ENCODE peak calls at places on chromosome 11, in nine cellular contexts. L is transverse colon, C is breast epithelium, Y is vagina, G is body of pancreas, F is esophagus muscularis mucosa, U is heart right ventricle, A is A673, V is tibial artery. R is an unnamed sample.

GRCh38 chr11:10931761-10932700 is 74.2 kb upstream of the ZBED5 start:
- DNase-seq in L (peak), C (peak), Y (no peak), G (no peak), F (peak), U (peak), A (no peak), V (peak), R (peak)

GRCh38 chr11:122656073-122656630 is 630 bp downstream of the UBASH3B start:
- DNase-seq in L (peak), C (peak), Y (no peak), G (peak), F (no peak), U (peak), A (peak), V (peak), R (no peak)

GRCh38 chr11:1297011-1297575 is 12.3 kb downstream of the TOLLIP start:
- DNase-seq in L (no peak), C (peak), Y (no peak), G (peak), F (no peak), U (no peak), A (no peak), V (no peak), R (no peak)

GRCh38 chr11:117970400-117971024 is 15.7 kb upstream of the IL10RA start:
- DNase-seq in L (peak), C (no peak), Y (no peak), G (no peak), F (peak), U (no peak), A (no peak), V (peak), R (peak)

GRCh38 chr11:69317401-69318092 is 23.6 kb downstream of the MYEOV start:
- DNase-seq in L (no peak), C (no peak), Y (no peak), G (no peak), F (no peak), U (no peak), A (peak), V (no peak), R (peak)

GRCh38 chr11:129636926-129637325 is 178.7 kb upstream of the TMEM45B start:
- DNase-seq in L (no peak), C (no peak), Y (no peak), G (no peak), F (no peak), U (no peak), A (no peak), V (no peak), R (no peak)

GRCh38 chr11:70456921-70457532 is 58.7 kb downstream of the CTTN start:
- DNase-seq in L (no peak), C (no peak), Y (no peak), G (no peak), F (no peak), U (no peak), A (peak), V (no peak), R (peak)

GRCh38 chr11:8058216-8058615 is 22.8 kb upstream of the TUB start:
- DNase-seq in L (no peak), C (no peak), Y (no peak), G (no peak), F (no peak), U (no peak), A (no peak), V (no peak), R (no peak)

GRCh38 chr11:37040921-37041320 is 442.9 kb upstream of the RAG2 start:
- DNase-seq in L (no peak), C (no peak), Y (no peak), G (no peak), F (no peak), U (no peak), A (no peak), V (no peak), R (no peak)

GRCh38 chr11:78562398-78562797 is 12.3 kb downstream of the NARS2 start:
- DNase-seq in L (no peak), C (no peak), Y (no peak), G (no peak), F (no peak), U (no peak), A (peak), V (no peak), R (no peak)

GRCh38 chr11:14974723-14975587 is 2.8 kb upstream of the CALCA start:
- DNase-seq in L (peak), C (no peak), Y (no peak), G (peak), F (no peak), U (peak), A (no peak), V (no peak), R (peak)

GRCh38 chr11:123653997-123654565 is 343 bp downstream of the SCN3B start:
- DNase-seq in L (peak), C (peak), Y (no peak), G (peak), F (no peak), U (peak), A (peak), V (peak), R (peak)

GRCh38 chr11:95279921-95280861 is 49.2 kb upstream of the SESN3 start:
- DNase-seq in L (no peak), C (no peak), Y (no peak), G (peak), F (no peak), U (no peak), A (no peak), V (no peak), R (no peak)

GRCh38 chr11:108466405-108466804 is 924 bp downstream of the C11orf65 start:
- DNase-seq in L (peak), C (no peak), Y (no peak), G (no peak), F (no peak), U (no peak), A (no peak), V (no peak), R (no peak)

GRCh38 chr11:92703431-92703830 is 266.0 kb upstream of the MTNR1B start:
- DNase-seq in L (no peak), C (no peak), Y (no peak), G (peak), F (no peak), U (no peak), A (no peak), V (no peak), R (peak)

GRCh38 chr11:10727259-10727851 is 23.7 kb upstream of the CTR9 start:
- DNase-seq in L (no peak), C (no peak), Y (no peak), G (no peak), F (no peak), U (no peak), A (peak), V (no peak), R (no peak)

GRCh38 chr11:10606536-10607208 is 38.2 kb upstream of the LYVE1 start:
- DNase-seq in L (no peak), C (no peak), Y (no peak), G (no peak), F (peak), U (no peak), A (no peak), V (no peak), R (peak)

GRCh38 chr11:121372671-121373429 is 79.3 kb upstream of the SORL1 start:
- DNase-seq in L (no peak), C (no peak), Y (no peak), G (no peak), F (no peak), U (no peak), A (no peak), V (no peak), R (no peak)

GRCh38 chr11:34730544-34731295 is 109.8 kb downstream of the EHF start:
- DNase-seq in L (no peak), C (no peak), Y (no peak), G (no peak), F (no peak), U (no peak), A (no peak), V (no peak), R (no peak)

GRCh38 chr11:57094206-57094940 is 87.4 kb upstream of the LRRC55 start:
- DNase-seq in L (no peak), C (no peak), Y (no peak), G (no peak), F (no peak), U (no peak), A (no peak), V (no peak), R (peak)

GRCh38 chr11:1812801-1813200 is 22.0 kb upstream of the SYT8 start:
- DNase-seq in L (no peak), C (no peak), Y (no peak), G (no peak), F (no peak), U (no peak), A (no peak), V (no peak), R (no peak)

GRCh38 chr11:47071871-47072270 is 104.8 kb downstream of the ARFGAP2 start:
- DNase-seq in L (no peak), C (no peak), Y (no peak), G (no peak), F (no peak), U (no peak), A (no peak), V (no peak), R (no peak)

GRCh38 chr11:121722431-121723256 is 269.9 kb upstream of the SORL1-AS1 start:
- DNase-seq in L (peak), C (peak), Y (no peak), G (peak), F (peak), U (peak), A (peak), V (peak), R (peak)

GRCh38 chr11:71218789-71219499 is 33.4 kb downstream of the SHANK2 start:
- DNase-seq in L (no peak), C (no peak), Y (no peak), G (no peak), F (no peak), U (no peak), A (no peak), V (peak), R (no peak)

GRCh38 chr11:120108154-120108784 is 29.6 kb downstream of the TRIM29 start:
- DNase-seq in L (peak), C (peak), Y (no peak), G (peak), F (no peak), U (peak), A (peak), V (peak), R (peak)

GRCh38 chr11:11413776-11414175 is 60.7 kb upstream of the CSNK2A3 start:
- DNase-seq in L (no peak), C (no peak), Y (no peak), G (no peak), F (no peak), U (no peak), A (no peak), V (no peak), R (no peak)

GRCh38 chr11:75815345-75815983 is 454 bp downstream of the UVRAG start:
- DNase-seq in L (peak), C (peak), Y (no peak), G (no peak), F (no peak), U (peak), A (peak), V (peak), R (peak)

GRCh38 chr11:120125005-120125404 is 12.9 kb downstream of the TRIM29 start:
- DNase-seq in L (peak), C (peak), Y (no peak), G (no peak), F (no peak), U (no peak), A (no peak), V (peak), R (peak)

GRCh38 chr11:10575999-10576398 is 7.5 kb upstream of the LYVE1 start:
- DNase-seq in L (no peak), C (no peak), Y (no peak), G (no peak), F (no peak), U (no peak), A (no peak), V (no peak), R (no peak)

GRCh38 chr11:29159552-29160465 is 857.0 kb downstream of the KCNA4 start:
- DNase-seq in L (peak), C (no peak), Y (no peak), G (peak), F (no peak), U (no peak), A (peak), V (no peak), R (peak)

GRCh38 chr11:33696411-33696810 is 4.2 kb downstream of the C11orf91 start:
- DNase-seq in L (no peak), C (no peak), Y (no peak), G (peak), F (no peak), U (no peak), A (no peak), V (no peak), R (no peak)

GRCh38 chr11:66373261-66373660 is 1.7 kb upstream of the SLC29A2 start:
- DNase-seq in L (no peak), C (no peak), Y (no peak), G (no peak), F (no peak), U (peak), A (no peak), V (no peak), R (no peak)

GRCh38 chr11:69062873-69063665 is 14.3 kb downstream of the TPCN2 start:
- DNase-seq in L (no peak), C (no peak), Y (no peak), G (no peak), F (no peak), U (peak), A (no peak), V (no peak), R (no peak)

GRCh38 chr11:92892769-92893168 is 76.7 kb upstream of the MTNR1B start:
- DNase-seq in L (no peak), C (no peak), Y (no peak), G (no peak), F (no peak), U (no peak), A (no peak), V (no peak), R (no peak)

GRCh38 chr11:100152751-100153150 is 534.3 kb upstream of the ARHGAP42 start:
- DNase-seq in L (no peak), C (no peak), Y (no peak), G (no peak), F (no peak), U (no peak), A (peak), V (no peak), R (no peak)

DNA sequence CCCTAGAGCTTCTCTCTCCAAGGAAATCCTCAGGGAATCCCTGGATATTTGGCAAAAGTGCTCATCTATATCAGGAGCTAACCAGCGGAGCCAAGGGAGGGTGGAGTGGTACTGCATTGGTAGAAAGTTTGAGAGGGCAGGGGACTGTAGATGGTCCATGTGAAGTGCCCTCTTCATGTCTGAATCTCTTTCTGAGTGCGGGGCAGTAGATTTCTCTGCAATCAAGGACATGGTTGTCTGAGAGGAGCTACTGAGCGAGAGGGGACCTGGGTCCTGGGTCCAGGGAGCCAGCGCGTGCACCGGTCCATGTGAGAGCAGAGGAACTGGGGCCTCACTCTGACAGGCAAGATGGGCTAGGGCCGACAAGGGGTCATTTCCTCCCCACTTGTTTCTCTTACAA is 716 bp downstream of the DIXDC1 start:
- DNase-seq in L (no peak), C (no peak), Y (no peak), G (no peak), F (no peak), U (no peak), A (no peak), V (no peak), R (no peak)
- H3K4me3 ChIP-seq in L (peak), C (peak), Y (peak), G (no peak), F (peak), U (peak), A (peak), V (peak), R (peak)

DNA sequence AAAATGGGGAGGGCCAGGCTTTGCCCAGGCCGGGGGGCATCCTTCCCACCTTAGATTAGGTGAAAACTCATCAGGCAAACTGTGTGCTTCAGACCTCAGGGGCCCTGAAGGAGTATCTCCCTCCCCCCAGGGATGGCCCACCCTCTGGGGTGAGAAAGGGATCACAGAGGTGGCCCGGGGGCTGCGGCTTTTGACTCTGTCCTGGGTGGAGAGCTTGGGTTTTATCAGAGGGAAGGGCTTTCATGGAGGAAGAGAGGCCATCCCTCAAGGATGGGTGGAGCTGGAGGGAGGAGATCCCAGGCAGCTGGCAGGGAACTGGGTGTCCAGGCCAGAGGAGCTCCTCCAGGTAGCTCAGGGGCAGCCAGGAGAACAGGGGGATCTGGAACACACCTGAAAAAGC is 3.1 kb upstream of the PPP2R5B start:
- DNase-seq in L (no peak), C (no peak), Y (no peak), G (no peak), F (no peak), U (no peak), A (no peak), V (no peak), R (no peak)
- TF ChIP-seq CTCF in L (no peak), C (no peak), Y (no peak), G (no peak), F (no peak), U (no peak), A (no peak), V (no peak), R (no peak)

GRCh38 chr11:102926517-102926916 is 29.0 kb downstream of the MMP13 start:
- DNase-seq in L (peak), C (no peak), Y (no peak), G (no peak), F (no peak), U (no peak), A (no peak), V (no peak), R (no peak)
- H3K27ac ChIP-seq in L (no peak), C (no peak), Y (no peak), G (no peak), F (no peak), U (no peak), A (peak), V (no peak), R (no peak)

GRCh38 chr11:104089481-104089880 is 53.0 kb downstream of the DDI1 start:
- DNase-seq in L (no peak), C (no peak), Y (no peak), G (no peak), F (no peak), U (no peak), A (no peak), V (no peak), R (no peak)
- H3K4me3 ChIP-seq in L (no peak), C (no peak), Y (no peak), G (no peak), F (no peak), U (no peak), A (no peak), V (no peak), R (no peak)

GRCh38 chr11:17770048-17770652 is 35.6 kb downstream of the KCNC1 start:
- DNase-seq in L (peak), C (peak), Y (no peak), G (peak), F (no peak), U (no peak), A (no peak), V (no peak), R (no peak)
- TF ChIP-seq CTCF in L (no peak), C (no peak), Y (no peak), G (no peak), F (no peak), U (no peak), A (no peak), V (no peak), R (no peak)

R was measured in brain microvascular endothelial cell.